ENCODE peak calls at places on chromosome 17, in ten cellular contexts. L is suprapubic skin, X is A673, T is RWPE1, C is GM10248, O is WTC11, U is uterus, Q is tibial nerve, S is cardiac fibroblast, B is PC-9. W is an unnamed sample.

GRCh38 chr17:12613566-12613965 is 52.1 kb upstream of the MYOCD start:
- DNase-seq in L (no peak), X (no peak), T (no peak), C (no peak), O (no peak), U (no peak), Q (no peak), S (peak; percentile 35), B (no peak), W (peak; percentile 79)

GRCh38 chr17:49217651-49218413 is 7.3 kb downstream of the ABI3 start:
- DNase-seq in L (no peak), X (no peak), T (no peak), C (peak; percentile 84), O (no peak), U (no peak), Q (no peak), S (no peak), B (no peak), W (no peak)

GRCh38 chr17:81331527-81332043 is 36.5 kb upstream of the SLC38A10 start:
- DNase-seq in L (no peak), X (no peak), T (no peak), C (no peak), O (no peak), U (no peak), Q (no peak), S (no peak), B (no peak), W (no peak)

GRCh38 chr17:44221072-44221861 is 1.8 kb upstream of the UBTF start:
- DNase-seq in L (peak; percentile 89), X (peak; percentile 78), T (peak; percentile 70), C (peak; percentile 77), O (peak; percentile 77), U (peak; percentile 71), Q (peak; percentile 55), S (peak; percentile 86), B (peak; percentile 64), W (peak; percentile 69)

GRCh38 chr17:18981642-18982424 is 22.7 kb downstream of the FAM83G start:
- DNase-seq in L (no peak), X (peak; percentile 25), T (no peak), C (no peak), O (no peak), U (no peak), Q (no peak), S (peak; percentile 51), B (peak; percentile 66), W (peak; percentile 75)

GRCh38 chr17:5237541-5238016 is 2.9 kb upstream of the SCIMP start:
- DNase-seq in L (no peak), X (peak; percentile 46), T (peak; percentile 43), C (peak; percentile 65), O (peak; percentile 74), U (no peak), Q (no peak), S (peak; percentile 55), B (peak; percentile 68), W (peak; percentile 63)

GRCh38 chr17:43645765-43646481 is 15.8 kb downstream of the MEOX1 start:
- DNase-seq in L (peak; percentile 92), X (no peak), T (peak; percentile 46), C (no peak), O (peak; percentile 60), U (peak; percentile 72), Q (peak; percentile 37), S (peak; percentile 85), B (no peak), W (no peak)

GRCh38 chr17:29167393-29168078 is 12.7 kb downstream of the MYO18A start:
- DNase-seq in L (no peak), X (no peak), T (no peak), C (no peak), O (no peak), U (no peak), Q (no peak), S (no peak), B (no peak), W (no peak)

GRCh38 chr17:81383504-81384421 is 11.5 kb upstream of the BAHCC1 start:
- DNase-seq in L (no peak), X (no peak), T (no peak), C (no peak), O (no peak), U (no peak), Q (no peak), S (no peak), B (no peak), W (no peak)

GRCh38 chr17:1227917-1228751 is 42.1 kb upstream of the BHLHA9 start:
- DNase-seq in L (peak; percentile 74), X (no peak), T (no peak), C (peak; percentile 81), O (peak; percentile 33), U (no peak), Q (no peak), S (no peak), B (no peak), W (no peak)

GRCh38 chr17:58006563-58006923 is 503 bp downstream of the SRSF1 start:
- DNase-seq in L (peak; percentile 85), X (peak; percentile 90), T (no peak), C (peak; percentile 42), O (peak; percentile 33), U (peak; percentile 76), Q (peak; percentile 56), S (peak; percentile 79), B (no peak), W (peak; percentile 46)

GRCh38 chr17:73175962-73176565 is 11.3 kb downstream of the SSTR2 start:
- DNase-seq in L (no peak), X (no peak), T (no peak), C (no peak), O (no peak), U (no peak), Q (no peak), S (no peak), B (no peak), W (no peak)

DNA sequence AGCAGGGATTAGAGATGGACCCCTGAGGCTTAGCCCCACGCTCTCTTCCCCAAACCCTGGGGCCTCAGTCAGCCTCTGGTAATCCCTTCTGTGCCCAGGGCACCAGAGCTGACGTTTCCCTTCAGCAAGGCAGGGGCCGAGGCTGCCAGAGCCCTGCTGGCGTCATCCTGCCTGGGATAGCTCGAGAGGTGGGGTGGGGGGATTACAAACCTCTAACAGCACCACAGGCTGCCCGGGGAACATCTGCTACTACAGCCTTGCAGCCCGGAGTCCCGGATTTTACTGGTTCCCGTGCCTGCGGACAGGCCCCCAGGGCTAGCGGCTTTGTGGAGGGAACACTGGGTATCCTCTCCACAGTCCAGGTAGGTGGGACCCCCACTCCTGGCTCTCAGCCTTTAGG is at the start of gene AANAT:
- DNase-seq in L (no peak), X (peak; percentile 55), T (no peak), C (no peak), O (no peak), U (no peak), Q (no peak), S (no peak), B (no peak), W (no peak)
- TF ChIP-seq CTCF in L (no peak), X (no peak), T (no peak), C (no peak), O (no peak), U (no peak), Q (no peak), S (no peak), B (no peak), W (no peak)

GRCh38 chr17:66663041-66663494 is 171.8 kb upstream of the CACNG5 start:
- DNase-seq in L (no peak), X (peak; percentile 13), T (no peak), C (no peak), O (no peak), U (no peak), Q (no peak), S (no peak), B (no peak), W (no peak)
- TF ChIP-seq CTCF in L (no peak), X (no peak), T (no peak), C (no peak), O (no peak), U (no peak), Q (no peak), S (no peak), B (no peak), W (no peak)

GRCh38 chr17:6924121-6924676 is 71.7 kb upstream of the ALOX12 start:
- DNase-seq in L (no peak), X (no peak), T (no peak), C (no peak), O (no peak), U (no peak), Q (no peak), S (no peak), B (no peak), W (no peak)

GRCh38 chr17:6928193-6928592 is 67.7 kb upstream of the ALOX12 start:
- DNase-seq in L (no peak), X (no peak), T (no peak), C (no peak), O (no peak), U (no peak), Q (no peak), S (no peak), B (no peak), W (no peak)

GRCh38 chr17:6930754-6931153 is 65.1 kb upstream of the ALOX12 start:
- DNase-seq in L (no peak), X (no peak), T (no peak), C (no peak), O (no peak), U (no peak), Q (no peak), S (no peak), B (no peak), W (no peak)

GRCh38 chr17:6923385-6923784 is 72.5 kb upstream of the ALOX12 start:
- DNase-seq in L (no peak), X (no peak), T (no peak), C (no peak), O (no peak), U (no peak), Q (no peak), S (no peak), B (no peak), W (no peak)

GRCh38 chr17:6927290-6927844 is 68.5 kb upstream of the ALOX12 start:
- DNase-seq in L (no peak), X (peak; percentile 28), T (peak; percentile 51), C (no peak), O (no peak), U (no peak), Q (no peak), S (peak; percentile 73), B (peak; percentile 43), W (peak; percentile 24)
- TF ChIP-seq CTCF in L (no peak), X (no peak), T (no peak), C (no peak), O (no peak), U (no peak), Q (no peak), S (no peak), B (no peak), W (no peak)

DNA sequence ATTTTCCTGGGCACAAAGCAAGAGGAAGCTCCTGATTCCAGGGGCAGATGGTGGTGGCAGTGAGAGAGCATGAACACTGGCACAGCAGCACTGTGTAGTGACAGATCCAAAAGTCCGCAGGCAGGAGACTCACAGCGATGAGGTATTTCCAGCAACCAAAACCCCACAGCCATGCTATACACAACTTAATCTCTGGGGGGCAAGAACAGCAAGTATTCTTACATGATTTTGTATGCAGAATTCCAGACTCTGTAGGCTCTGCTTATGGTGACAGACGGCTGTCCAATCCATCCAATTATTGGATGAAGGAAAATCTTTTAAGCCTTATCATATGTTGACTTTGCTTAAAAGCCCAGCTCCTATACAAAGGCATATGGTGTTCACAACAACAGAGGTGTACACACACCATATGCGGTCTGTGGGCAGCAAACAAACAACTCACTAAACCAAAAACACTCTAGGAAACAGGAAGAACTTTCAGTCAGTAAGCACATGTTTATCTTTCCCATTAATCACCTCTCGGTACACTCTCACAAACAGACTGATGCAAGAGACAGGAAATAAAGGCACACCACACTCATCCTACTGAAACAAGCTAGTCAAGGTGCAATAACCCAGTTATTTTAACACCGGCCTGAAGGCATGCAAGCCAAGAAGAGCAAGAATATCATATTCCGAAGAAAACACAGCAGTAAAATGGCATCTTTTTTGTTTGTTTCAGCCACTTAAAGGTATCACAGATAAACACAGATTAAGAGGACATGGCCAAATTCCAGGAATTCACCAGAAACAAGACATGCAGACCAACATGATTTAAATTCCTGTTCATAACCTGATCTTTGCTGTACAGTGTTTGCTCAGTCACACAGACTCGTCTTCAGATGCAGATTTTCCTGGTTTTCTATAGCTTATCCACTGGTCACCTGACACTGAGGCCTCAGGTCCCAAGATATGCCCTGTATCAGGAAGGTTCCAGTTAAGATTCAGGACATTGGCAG is 47.8 kb downstream of the ERN1 start:
- DNase-seq in L (no peak), X (peak; percentile 28), T (peak; percentile 74), C (no peak), O (no peak), U (no peak), Q (no peak), S (peak; percentile 65), B (peak; percentile 99), W (peak; percentile 65)
- TF ChIP-seq CTCF in L (no peak), X (no peak), T (no peak), C (no peak), O (no peak), U (no peak), Q (no peak), S (no peak), B (peak; percentile 20), W (peak; percentile 25)

W was measured in HFFc6.